ENCODE peak calls at places on chromosome 13, in ten cellular contexts. V, C, E, O, H, Z, B, I, Y and L are unnamed samples.
A peak's percentile ranks its signal among the peaks of the same experiment; 100 is the strongest.

GRCh38 chr13:93561553-93561952 is 334.9 kb downstream of the GPC6 start:
- DNase-seq in V (no peak), C (no peak), E (no peak), O (peak; percentile 83), H (no peak), Z (peak; percentile 33), B (no peak), I (no peak), Y (no peak), L (no peak)

GRCh38 chr13:30044932-30045331 is 194.5 kb upstream of the UBL3 start:
- DNase-seq in V (no peak), C (no peak), E (no peak), O (no peak), H (no peak), Z (no peak), B (no peak), I (no peak), Y (no peak), L (no peak)

GRCh38 chr13:45374917-45375316 is 33.9 kb upstream of the TPT1 start:
- DNase-seq in V (no peak), C (peak; percentile 16), E (no peak), O (no peak), H (no peak), Z (no peak), B (no peak), I (no peak), Y (no peak), L (no peak)

GRCh38 chr13:41916173-41916954 is 44.5 kb downstream of the VWA8 start:
- DNase-seq in V (no peak), C (peak; percentile 61), E (no peak), O (no peak), H (peak; percentile 66), Z (no peak), B (peak; percentile 16), I (no peak), Y (no peak), L (no peak)

GRCh38 chr13:26549713-26550112 is 7.8 kb upstream of the WASF3 start:
- DNase-seq in V (no peak), C (no peak), E (no peak), O (no peak), H (no peak), Z (no peak), B (no peak), I (no peak), Y (no peak), L (no peak)

GRCh38 chr13:39365879-39366278 is 237.1 kb downstream of the LHFPL6 start:
- DNase-seq in V (no peak), C (no peak), E (no peak), O (no peak), H (no peak), Z (no peak), B (no peak), I (no peak), Y (no peak), L (no peak)

GRCh38 chr13:26584713-26585112 is 27.2 kb downstream of the WASF3 start:
- DNase-seq in V (no peak), C (peak; percentile 82), E (no peak), O (no peak), H (no peak), Z (no peak), B (no peak), I (no peak), Y (no peak), L (no peak)

GRCh38 chr13:105918842-105919741 is 616.4 kb downstream of the EFNB2 start:
- DNase-seq in V (no peak), C (no peak), E (no peak), O (peak; percentile 90), H (no peak), Z (peak; percentile 52), B (peak; percentile 5), I (no peak), Y (no peak), L (no peak)

GRCh38 chr13:46964789-46965527 is 68.1 kb upstream of the HTR2A start:
- DNase-seq in V (no peak), C (peak; percentile 54), E (no peak), O (no peak), H (no peak), Z (no peak), B (no peak), I (no peak), Y (no peak), L (no peak)

GRCh38 chr13:109576331-109576813 is 210.0 kb downstream of the IRS2 start:
- DNase-seq in V (no peak), C (no peak), E (no peak), O (peak; percentile 4), H (no peak), Z (no peak), B (no peak), I (no peak), Y (no peak), L (no peak)

GRCh38 chr13:44692173-44692713 is 116.1 kb upstream of the TSC22D1 start:
- DNase-seq in V (no peak), C (no peak), E (no peak), O (peak; percentile 76), H (no peak), Z (no peak), B (no peak), I (no peak), Y (no peak), L (no peak)

GRCh38 chr13:93079294-93079693 is 147.3 kb upstream of the GPC6 start:
- DNase-seq in V (no peak), C (peak; percentile 9), E (no peak), O (peak; percentile 7), H (no peak), Z (no peak), B (no peak), I (no peak), Y (no peak), L (no peak)

GRCh38 chr13:41356788-41357187 is 45.7 kb downstream of the NAA16 start:
- DNase-seq in V (peak; percentile 2), C (no peak), E (no peak), O (no peak), H (no peak), Z (no peak), B (no peak), I (no peak), Y (no peak), L (no peak)

GRCh38 chr13:101283782-101284181 is 132.5 kb downstream of the NALCN start:
- DNase-seq in V (no peak), C (no peak), E (no peak), O (no peak), H (no peak), Z (peak; percentile 21), B (no peak), I (no peak), Y (no peak), L (no peak)

GRCh38 chr13:102011539-102011938 is 390.3 kb downstream of the FGF14 start:
- DNase-seq in V (no peak), C (no peak), E (no peak), O (no peak), H (no peak), Z (no peak), B (no peak), I (no peak), Y (peak; percentile 17), L (no peak)

GRCh38 chr13:73708393-73708985 is 425.7 kb downstream of the KLF12 start:
- DNase-seq in V (no peak), C (peak; percentile 70), E (peak; percentile 40), O (peak; percentile 76), H (peak; percentile 39), Z (peak; percentile 45), B (peak; percentile 13), I (no peak), Y (peak; percentile 60), L (no peak)

GRCh38 chr13:36148436-36148835 is 17.3 kb upstream of the DCLK1 start:
- DNase-seq in V (no peak), C (no peak), E (no peak), O (no peak), H (no peak), Z (no peak), B (no peak), I (no peak), Y (no peak), L (no peak)

GRCh38 chr13:33611016-33611805 is 206.7 kb upstream of the RFC3 start:
- DNase-seq in V (no peak), C (no peak), E (peak; percentile 59), O (no peak), H (peak; percentile 23), Z (no peak), B (no peak), I (peak; percentile 88), Y (no peak), L (no peak)

GRCh38 chr13:37361608-37362007 is 237.0 kb downstream of the POSTN start:
- DNase-seq in V (no peak), C (no peak), E (no peak), O (no peak), H (no peak), Z (no peak), B (no peak), I (no peak), Y (no peak), L (no peak)

GRCh38 chr13:66915596-66916185 is 314.4 kb downstream of the PCDH9 start:
- DNase-seq in V (no peak), C (no peak), E (no peak), O (no peak), H (no peak), Z (no peak), B (no peak), I (no peak), Y (no peak), L (no peak)

GRCh38 chr13:90014038-90014437 is 1333.4 kb upstream of the MIR17HG start:
- DNase-seq in V (no peak), C (no peak), E (no peak), O (no peak), H (no peak), Z (no peak), B (no peak), I (no peak), Y (no peak), L (no peak)

GRCh38 chr13:32153056-32153455 is 121.5 kb downstream of the FRY start:
- DNase-seq in V (no peak), C (peak; percentile 22), E (no peak), O (no peak), H (peak; percentile 36), Z (no peak), B (peak; percentile 42), I (no peak), Y (no peak), L (no peak)

GRCh38 chr13:84207509-84207908 is 325.2 kb upstream of the SLITRK1 start:
- DNase-seq in V (no peak), C (no peak), E (no peak), O (no peak), H (no peak), Z (no peak), B (no peak), I (no peak), Y (no peak), L (no peak)

GRCh38 chr13:45206340-45206739 is 5.5 kb upstream of the KCTD4 start:
- DNase-seq in V (no peak), C (peak; percentile 77), E (no peak), O (no peak), H (peak; percentile 74), Z (no peak), B (peak; percentile 72), I (no peak), Y (no peak), L (no peak)

GRCh38 chr13:39144941-39145533 is 106.8 kb downstream of the NHLRC3 start:
- DNase-seq in V (no peak), C (peak; percentile 81), E (peak; percentile 44), O (peak; percentile 73), H (peak; percentile 26), Z (peak; percentile 39), B (peak; percentile 6), I (no peak), Y (peak; percentile 35), L (no peak)

GRCh38 chr13:113548778-113549621 is 35.6 kb upstream of the TFDP1 start:
- DNase-seq in V (no peak), C (no peak), E (no peak), O (no peak), H (no peak), Z (peak; percentile 40), B (no peak), I (peak; percentile 27), Y (peak; percentile 63), L (no peak)

GRCh38 chr13:98291658-98292057 is 114.6 kb upstream of the RNF113B start:
- DNase-seq in V (no peak), C (no peak), E (no peak), O (no peak), H (no peak), Z (no peak), B (no peak), I (no peak), Y (no peak), L (no peak)

GRCh38 chr13:111020546-111020945 is 94.6 kb upstream of the ARHGEF7 start:
- DNase-seq in V (no peak), C (no peak), E (no peak), O (no peak), H (no peak), Z (no peak), B (no peak), I (no peak), Y (no peak), L (no peak)